ENCODE peak calls at places on chromosomes 3 and 15, in four cellular contexts. C, B, P and V are unnamed samples.

GRCh38 chr15:38297623-38298388 is 45.2 kb downstream of the SPRED1 start:
- DNase-seq in C (no peak), B (no peak), P (no peak), V (no peak)

GRCh38 chr3:129664040-129664646 is 57.7 kb upstream of the PLXND1 start:
- DNase-seq in B (no peak), C (peak), P (no peak), V (no peak)

GRCh38 chr3:125433611-125434041 is 58.5 kb upstream of the ZNF148 start:
- DNase-seq in C (no peak), P (no peak), B (no peak), V (no peak)

GRCh38 chr15:98853593-98854420 is 153.8 kb downstream of the PGPEP1L start:
- DNase-seq in P (no peak), C (peak), B (no peak), V (no peak)

GRCh38 chr3:139710212-139710611 is 32.4 kb upstream of the NMNAT3 start:
- DNase-seq in P (no peak), C (no peak), B (no peak), V (no peak)

GRCh38 chr3:17747184-17747889 is 4.9 kb upstream of the TBC1D5 start:
- DNase-seq in B (no peak), P (peak), C (no peak), V (peak)

GRCh38 chr15:88745696-88746095 is 57.5 kb upstream of the ACAN start:
- DNase-seq in B (no peak), C (no peak), P (no peak), V (no peak)

GRCh38 chr3:114376091-114376490 is 82.3 kb downstream of the TIGIT start:
- DNase-seq in C (no peak), P (no peak), B (no peak), V (no peak)

GRCh38 chr3:53350652-53351051 is 3.3 kb upstream of the DCP1A start:
- DNase-seq in C (peak), B (no peak), P (no peak), V (no peak)

GRCh38 chr3:113212155-113212844 is 943 bp downstream of the BOC start:
- DNase-seq in P (no peak), C (peak), B (no peak), V (peak)

GRCh38 chr15:71424765-71425164 is 309.5 kb downstream of the THSD4 start:
- DNase-seq in C (no peak), P (no peak), B (no peak), V (no peak)

GRCh38 chr3:50194128-50194902 is 2.9 kb downstream of the GNAT1 start:
- DNase-seq in B (peak), P (peak), C (peak), V (peak)

GRCh38 chr15:35880896-35881295 is 334.9 kb upstream of the DPH6 start:
- DNase-seq in P (no peak), B (no peak), C (no peak), V (no peak)

GRCh38 chr3:158140396-158140795 is 30.5 kb downstream of the RSRC1 start:
- DNase-seq in P (no peak), C (no peak), B (no peak), V (no peak)

GRCh38 chr3:183555541-183556081 is at the start of gene KLHL6:
- DNase-seq in B (no peak), C (no peak), P (peak), V (peak)

GRCh38 chr3:16900779-16901440 is 16.2 kb downstream of the PLCL2 start:
- DNase-seq in B (no peak), P (no peak), C (no peak), V (no peak)

GRCh38 chr3:38354588-38355344 is 8.2 kb downstream of the XYLB start:
- DNase-seq in B (no peak), P (no peak), C (no peak), V (no peak)

GRCh38 chr3:42419565-42419964 is 9.2 kb upstream of the LYZL4 start:
- DNase-seq in C (no peak), B (no peak), P (no peak), V (no peak)
- TF ChIP-seq CTCF in C (no peak), B (no peak), P (no peak), V (no peak)

GRCh38 chr15:78317145-78317836 is 17.9 kb upstream of the SKIC8 start:
- DNase-seq in P (no peak), B (no peak), C (peak), V (no peak)
- TF ChIP-seq CTCF in P (peak), B (no peak), C (peak), V (no peak)

GRCh38 chr3:159783780-159784747 is 204.6 kb upstream of the IL12A start:
- DNase-seq in P (no peak), B (no peak), C (no peak), V (no peak)

GRCh38 chr3:159782724-159783421 is 205.8 kb upstream of the IL12A start:
- DNase-seq in C (no peak), B (no peak), P (peak), V (no peak)

GRCh38 chr3:159785276-159785675 is 203.4 kb upstream of the IL12A start:
- DNase-seq in C (no peak), P (no peak), B (no peak), V (no peak)

GRCh38 chr3:159779883-159780282 is 208.8 kb upstream of the IL12A start:
- DNase-seq in P (no peak), C (no peak), B (no peak), V (no peak)

DNA sequence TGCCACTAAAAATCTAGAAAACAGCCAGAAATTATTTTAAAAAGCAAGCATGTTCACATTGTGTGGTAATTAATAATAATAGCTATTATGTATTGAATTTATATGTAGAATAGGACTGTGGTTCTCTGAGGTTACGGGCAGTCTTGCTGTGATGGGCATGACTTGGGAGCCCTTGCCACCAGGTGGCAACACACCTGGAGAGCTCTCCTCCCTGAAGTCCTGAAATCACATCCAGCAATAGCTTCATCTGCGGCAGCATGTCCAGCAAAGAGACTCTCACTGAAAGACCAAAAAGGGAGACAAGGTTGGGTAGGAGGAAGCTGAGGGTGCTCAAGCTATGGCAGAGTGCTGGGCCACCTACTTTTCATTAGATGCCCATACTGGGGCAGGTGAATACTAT is 206.8 kb upstream of the IL12A start:
- DNase-seq in P (no peak), C (no peak), B (no peak), V (no peak)
- TF ChIP-seq CTCF in P (peak), C (no peak), B (peak), V (no peak)

GRCh38 chr3:197029511-197030167 is at the start of gene MELTF:
- DNase-seq in C (peak), B (peak), P (peak), V (peak)
- TF ChIP-seq CTCF in C (peak), B (peak), P (peak), V (peak)

GRCh38 chr15:90463381-90463780 is 66.3 kb upstream of the CRTC3 start:
- DNase-seq in C (no peak), B (no peak), P (no peak), V (peak)
- TF ChIP-seq CTCF in C (no peak), B (no peak), P (no peak), V (no peak)

GRCh38 chr3:120198305-120198878 is 86.6 kb downstream of the GPR156 start:
- DNase-seq in B (no peak), C (no peak), P (no peak), V (no peak)
- TF ChIP-seq CTCF in B (peak), C (peak), P (peak), V (no peak)

DNA sequence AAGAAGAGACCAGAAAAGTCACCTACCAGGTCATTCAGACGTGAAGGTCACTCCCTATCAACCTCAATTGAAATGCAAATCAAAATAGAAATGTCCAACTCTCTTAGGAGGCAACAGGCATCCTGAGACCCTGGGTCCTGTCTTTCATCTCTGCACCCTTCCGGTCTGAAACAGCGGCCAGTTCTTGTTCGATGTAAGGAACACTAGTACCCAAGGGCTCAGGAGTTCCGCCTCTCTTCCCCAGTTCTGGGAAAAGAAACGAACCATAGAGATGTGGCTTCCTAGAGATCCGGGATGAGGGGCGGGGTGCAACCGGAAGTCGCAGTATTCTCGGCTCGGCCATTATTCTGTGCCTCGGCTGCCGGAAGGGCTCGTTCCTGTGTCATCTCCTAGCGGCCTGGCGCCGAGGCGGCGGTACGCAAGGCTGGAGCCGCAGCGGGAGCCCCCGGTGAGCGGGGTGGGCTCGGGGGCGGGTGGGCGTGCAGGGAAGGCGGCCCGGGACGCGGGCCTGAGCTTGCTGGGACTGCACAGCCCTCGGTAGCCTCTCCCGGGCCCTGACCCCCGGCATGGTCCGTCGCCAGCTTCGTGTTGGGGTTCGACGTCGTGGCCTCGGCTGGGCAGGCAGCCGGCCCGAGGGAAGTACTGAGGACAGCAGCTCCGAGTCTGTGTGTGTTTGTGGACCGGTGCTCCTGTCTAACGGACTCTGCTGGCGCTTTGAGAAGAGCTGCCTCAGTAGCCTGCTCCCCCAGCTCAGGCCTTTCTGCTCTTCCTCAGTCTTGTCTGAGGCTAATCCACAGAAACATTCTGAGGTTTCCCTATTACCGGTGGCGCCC is at the start of gene ZNF197:
- DNase-seq in C (peak), B (peak), P (peak), V (peak)
- TF ChIP-seq CTCF in C (peak), B (peak), P (peak), V (no peak)